ENCODE peak calls at places on chromosomes 4 and X, in six cellular contexts. S is IMR-90, U is neuronal stem cell, V is mesendoderm, E is H1, O is trophoblast cell. T is an unnamed sample.

GRCh38 chr4:175639346-175639745 is 172.7 kb downstream of the GPM6A start:
- DNase-seq in O (no peak), U (no peak), V (no peak), E (no peak), S (no peak), T (no peak)

GRCh38 chr4:38691251-38692008 is 27.4 kb downstream of the KLF3 start:
- DNase-seq in E (no peak), V (no peak), O (no peak), S (peak), U (no peak), T (no peak)

GRCh38 chr4:154332681-154333421 is 158.7 kb downstream of the DCHS2 start:
- DNase-seq in O (no peak), V (peak), E (peak), S (peak), U (no peak), T (peak)

GRCh38 chrX:101485212-101486064 is at the start of gene ARMCX4:
- DNase-seq in E (peak), V (peak), U (peak), S (peak), O (no peak), T (peak)

GRCh38 chr4:128831526-128832252 is 22.2 kb downstream of the JADE1 start:
- DNase-seq in S (peak), U (peak), E (no peak), V (peak), O (no peak), T (peak)

GRCh38 chrX:35726176-35726575 is 72.0 kb upstream of the MAGEB16 start:
- DNase-seq in S (peak), E (no peak), V (no peak), O (no peak), U (no peak), T (peak)

GRCh38 chrX:47683171-47684145 is 24.5 kb upstream of the UXT start:
- DNase-seq in E (no peak), O (no peak), V (no peak), S (no peak), U (no peak), T (peak)

GRCh38 chr4:151318310-151319006 is 6.9 kb downstream of the SH3D19 start:
- DNase-seq in U (no peak), S (no peak), V (no peak), O (no peak), E (no peak), T (no peak)

GRCh38 chr4:4289575-4289929 is 402 bp downstream of the LYAR start:
- DNase-seq in S (no peak), V (peak), U (no peak), O (no peak), E (no peak), T (no peak)

GRCh38 chr4:4284827-4285618 is 4.9 kb downstream of the LYAR start:
- DNase-seq in O (no peak), V (no peak), U (no peak), E (no peak), S (no peak), T (no peak)

GRCh38 chr4:4289055-4289454 is 899 bp downstream of the LYAR start:
- DNase-seq in U (no peak), S (no peak), O (no peak), E (no peak), V (no peak), T (no peak)

GRCh38 chr4:4289930-4290850 is at the start of the genes LYAR and ZBTB49:
- DNase-seq in O (peak), V (peak), E (peak), U (peak), S (peak), T (peak)

GRCh38 chr4:4288098-4288497 is 1.9 kb downstream of the LYAR start:
- DNase-seq in S (no peak), U (no peak), E (no peak), O (no peak), V (no peak), T (no peak)
- H3K4me3 ChIP-seq in S (no peak), U (no peak), E (no peak), O (no peak), V (no peak), T (no peak)

DNA sequence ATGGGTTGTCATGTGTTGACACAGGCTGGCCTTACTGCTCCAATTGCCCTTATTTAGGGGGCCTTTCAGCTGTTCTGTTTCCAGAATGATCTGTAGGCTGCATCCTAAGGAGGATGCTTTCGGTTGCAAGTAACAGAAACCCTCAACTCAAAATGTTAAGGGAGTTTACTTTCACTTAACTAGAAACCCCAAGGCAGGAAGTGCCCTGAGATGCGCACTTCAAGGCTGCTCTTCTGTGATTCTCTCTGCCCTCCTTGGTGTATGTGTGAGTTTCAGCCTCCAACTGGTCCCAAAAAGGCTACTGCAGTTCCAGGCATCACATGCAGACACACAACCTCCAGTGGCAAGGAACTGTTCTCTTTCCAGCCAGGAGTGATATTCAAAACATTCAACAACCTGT is 97.3 kb upstream of the ATP6AP2 start:
- DNase-seq in U (no peak), E (no peak), V (no peak), S (no peak), O (no peak), T (no peak)
- H3K4ac ChIP-seq in U (no peak), E (no peak), V (no peak), S (no peak), O (no peak), T (no peak)

GRCh38 chr4:74308215-74308614 is at the start of gene EPGN:
- DNase-seq in U (no peak), E (no peak), V (no peak), S (no peak), O (peak), T (no peak)
- H3K4me2 ChIP-seq in U (no peak), E (no peak), V (no peak), S (no peak), O (no peak), T (no peak)

GRCh38 chrX:67288958-67289641 is 254.7 kb upstream of the AR start:
- DNase-seq in S (no peak), E (no peak), U (no peak), O (no peak), V (peak), T (no peak)
- H3K4me3 ChIP-seq in S (no peak), E (no peak), U (no peak), O (no peak), V (no peak), T (no peak)

T was measured in mesenchymal stem cell.